ENCODE peak calls at places on chromosomes 13 and 19, in seven cellular contexts. E, O, W, D, R, H and Z are unnamed samples.

GRCh38 chr13:40192516-40193257 is 473.8 kb downstream of the FOXO1 start:
- DNase-seq in E (no peak), O (no peak), W (no peak), D (no peak), R (no peak), H (no peak), Z (no peak)

GRCh38 chr13:101527130-101527529 is 74.7 kb downstream of the ITGBL1 start:
- DNase-seq in E (no peak), O (no peak), W (no peak), D (no peak), R (no peak), H (peak), Z (no peak)

GRCh38 chr19:30052122-30053075 is 110.4 kb downstream of the URI1 start:
- DNase-seq in E (no peak), O (no peak), W (no peak), D (no peak), R (no peak), H (no peak), Z (no peak)

GRCh38 chr13:108154421-108154858 is 60.9 kb downstream of the LIG4 start:
- DNase-seq in E (no peak), O (peak), W (no peak), D (no peak), R (no peak), H (no peak), Z (no peak)

GRCh38 chr13:79457948-79458347 is 23.0 kb upstream of the NDFIP2 start:
- DNase-seq in E (no peak), O (peak), W (no peak), D (peak), R (peak), H (peak), Z (no peak)

GRCh38 chr13:21671793-21672680 is 1.2 kb downstream of the FGF9 start:
- DNase-seq in E (no peak), O (no peak), W (no peak), D (no peak), R (no peak), H (no peak), Z (no peak)

GRCh38 chr13:45325806-45326205 is 15.2 kb downstream of the TPT1 start:
- DNase-seq in E (no peak), O (peak), W (peak), D (peak), R (peak), H (peak), Z (no peak)

GRCh38 chr13:28339419-28339818 is 155.5 kb downstream of the FLT1 start:
- DNase-seq in E (no peak), O (peak), W (no peak), D (peak), R (peak), H (peak), Z (no peak)

GRCh38 chr13:102564564-102564963 is 32.2 kb upstream of the TPP2 start:
- DNase-seq in E (no peak), O (no peak), W (no peak), D (no peak), R (no peak), H (no peak), Z (no peak)

GRCh38 chr19:18733196-18733647 is 49.7 kb downstream of the CRTC1 start:
- DNase-seq in E (no peak), O (peak), W (peak), D (peak), R (peak), H (peak), Z (no peak)

GRCh38 chr13:39516140-39516539 is 86.9 kb downstream of the LHFPL6 start:
- DNase-seq in E (no peak), O (no peak), W (no peak), D (peak), R (no peak), H (no peak), Z (no peak)

GRCh38 chr19:13099073-13099999 is 3.3 kb downstream of the LYL1 start:
- DNase-seq in E (no peak), O (no peak), W (peak), D (no peak), R (no peak), H (no peak), Z (no peak)

GRCh38 chr19:12821761-12822160 is 12.6 kb downstream of the RTBDN start:
- DNase-seq in E (no peak), O (no peak), W (no peak), D (no peak), R (no peak), H (no peak), Z (no peak)

GRCh38 chr19:5358173-5358800 is 17.7 kb upstream of the PTPRS start:
- DNase-seq in E (no peak), O (peak), W (peak), D (peak), R (peak), H (peak), Z (no peak)

GRCh38 chr13:84418041-84418440 is 535.8 kb upstream of the SLITRK1 start:
- DNase-seq in E (no peak), O (no peak), W (no peak), D (no peak), R (no peak), H (no peak), Z (no peak)

GRCh38 chr13:48403151-48403631 is 9.7 kb downstream of the LPAR6 start:
- DNase-seq in E (no peak), O (peak), W (no peak), D (peak), R (peak), H (peak), Z (no peak)

GRCh38 chr13:73428706-73429105 is 369.9 kb downstream of the KLF5 start:
- DNase-seq in E (no peak), O (no peak), W (no peak), D (no peak), R (no peak), H (no peak), Z (no peak)

GRCh38 chr19:8585894-8586750 is 8.9 kb upstream of the MYO1F start:
- DNase-seq in E (no peak), O (peak), W (peak), D (peak), R (no peak), H (no peak), Z (no peak)

GRCh38 chr19:39195755-39196154 is 1.0 kb upstream of the NCCRP1 start:
- DNase-seq in E (no peak), O (no peak), W (no peak), D (no peak), R (no peak), H (no peak), Z (no peak)

GRCh38 chr13:112684041-112684440 is 5.8 kb upstream of the ATP11A start:
- DNase-seq in E (no peak), O (no peak), W (no peak), D (no peak), R (no peak), H (no peak), Z (no peak)

GRCh38 chr19:5103061-5103701 is 134.3 kb downstream of the KDM4B start:
- DNase-seq in E (no peak), O (no peak), W (peak), D (no peak), R (peak), H (peak), Z (no peak)

GRCh38 chr13:112118451-112119064 is 51.6 kb downstream of the SOX1 start:
- DNase-seq in E (no peak), O (no peak), W (no peak), D (no peak), R (no peak), H (no peak), Z (no peak)

GRCh38 chr13:105272660-105273631 is 1262.5 kb downstream of the EFNB2 start:
- DNase-seq in E (no peak), O (no peak), W (no peak), D (peak), R (no peak), H (no peak), Z (no peak)

GRCh38 chr13:28659611-28659970 is 661 bp downstream of the POMP start:
- DNase-seq in E (no peak), O (peak), W (no peak), D (peak), R (peak), H (peak), Z (no peak)

GRCh38 chr13:67230774-67231480 is 791 bp upstream of the PCDH9 start:
- DNase-seq in E (no peak), O (peak), W (peak), D (peak), R (peak), H (peak), Z (no peak)

GRCh38 chr19:17775245-17775927 is 19.6 kb upstream of the B3GNT3 start:
- DNase-seq in E (no peak), O (peak), W (peak), D (peak), R (peak), H (peak), Z (no peak)

GRCh38 chr19:13103961-13104847 is 1.5 kb upstream of the LYL1 start:
- DNase-seq in E (peak), O (no peak), W (peak), D (peak), R (no peak), H (no peak), Z (no peak)

GRCh38 chr19:7529246-7529600 is 6.3 kb upstream of the PNPLA6 start:
- DNase-seq in E (no peak), O (no peak), W (no peak), D (no peak), R (no peak), H (no peak), Z (no peak)

GRCh38 chr13:21557995-21558394 is 46.0 kb downstream of the MICU2 start:
- DNase-seq in E (no peak), O (peak), W (no peak), D (no peak), R (no peak), H (no peak), Z (no peak)

GRCh38 chr19:15198006-15198356 is 2.8 kb downstream of the NOTCH3 start:
- DNase-seq in E (no peak), O (no peak), W (no peak), D (no peak), R (no peak), H (no peak), Z (no peak)

GRCh38 chr19:15197275-15198005 is 3.4 kb downstream of the NOTCH3 start:
- DNase-seq in E (no peak), O (peak), W (no peak), D (no peak), R (no peak), H (peak), Z (no peak)

GRCh38 chr19:15199652-15200574 is 882 bp downstream of the NOTCH3 start:
- DNase-seq in E (no peak), O (no peak), W (peak), D (peak), R (no peak), H (peak), Z (no peak)

GRCh38 chr19:15200575-15201364 is at the start of gene NOTCH3:
- DNase-seq in E (no peak), O (no peak), W (no peak), D (peak), R (no peak), H (no peak), Z (no peak)

GRCh38 chr19:15199219-15199651 is 1.6 kb downstream of the NOTCH3 start:
- DNase-seq in E (no peak), O (no peak), W (no peak), D (no peak), R (no peak), H (no peak), Z (no peak)
- H3K4me3 ChIP-seq in E (peak), O (peak), W (peak), D (peak), R (peak), H (peak), Z (no peak)

GRCh38 chr19:43353606-43354304 is at the start of gene CD177:
- DNase-seq in E (no peak), O (no peak), W (no peak), D (no peak), R (no peak), H (no peak), Z (no peak)
- H3K4me3 ChIP-seq in E (no peak), O (no peak), W (peak), D (no peak), R (no peak), H (no peak), Z (no peak)

GRCh38 chr19:42303101-42303464 is 659 bp upstream of the PAFAH1B3 start:
- DNase-seq in E (no peak), O (no peak), W (no peak), D (no peak), R (no peak), H (no peak), Z (no peak)
- H3K4me3 ChIP-seq in E (peak), O (peak), W (peak), D (peak), R (peak), H (peak), Z (peak)

GRCh38 chr13:37736040-37736439 is 133.5 kb downstream of the TRPC4 start:
- DNase-seq in E (no peak), O (peak), W (no peak), D (no peak), R (no peak), H (no peak), Z (no peak)
- H3K4me3 ChIP-seq in E (no peak), O (no peak), W (no peak), D (no peak), R (no peak), H (no peak), Z (no peak)

GRCh38 chr19:34269081-34269480 is 14.7 kb downstream of the GARRE1 start:
- DNase-seq in E (no peak), O (no peak), W (peak), D (no peak), R (no peak), H (no peak), Z (no peak)

GRCh38 chr19:34273121-34273845 is 18.9 kb downstream of the GARRE1 start:
- DNase-seq in E (no peak), O (no peak), W (no peak), D (no peak), R (no peak), H (no peak), Z (no peak)

GRCh38 chr19:34265221-34265650 is 10.9 kb downstream of the GARRE1 start:
- DNase-seq in E (no peak), O (no peak), W (no peak), D (no peak), R (no peak), H (no peak), Z (no peak)

GRCh38 chr19:34269968-34270621 is 15.7 kb downstream of the GARRE1 start:
- DNase-seq in E (no peak), O (peak), W (no peak), D (peak), R (peak), H (peak), Z (peak)

DNA sequence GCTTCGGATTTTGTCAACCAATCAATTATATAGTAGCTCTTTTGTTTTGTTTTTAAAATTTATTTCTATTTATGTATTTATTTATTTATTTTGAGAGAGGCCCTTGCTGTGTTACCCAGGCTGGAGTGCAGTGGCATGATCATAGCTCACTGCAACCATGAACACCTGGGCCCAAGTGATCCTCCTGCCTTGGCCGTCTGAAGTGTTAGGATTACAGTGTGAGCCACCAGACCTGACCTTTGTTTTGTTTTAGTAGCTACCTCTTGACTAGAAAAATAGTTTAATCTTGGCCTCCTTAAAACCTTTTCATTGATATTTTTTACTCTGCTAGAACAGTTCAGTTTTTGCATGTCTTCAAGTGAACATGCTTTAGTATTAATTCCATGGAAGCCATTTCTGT is 15.1 kb downstream of the GARRE1 start:
- DNase-seq in E (no peak), O (no peak), W (no peak), D (no peak), R (no peak), H (no peak), Z (no peak)
- H3K4me3 ChIP-seq in E (peak), O (no peak), W (no peak), D (no peak), R (no peak), H (no peak), Z (peak)

GRCh38 chr13:113815151-113816058 is 48.5 kb downstream of the GAS6 start:
- DNase-seq in E (no peak), O (no peak), W (no peak), D (no peak), R (no peak), H (no peak), Z (peak)

GRCh38 chr13:113818700-113819295 is 45.1 kb downstream of the GAS6 start:
- DNase-seq in E (no peak), O (no peak), W (no peak), D (no peak), R (no peak), H (no peak), Z (no peak)

GRCh38 chr13:113816248-113816924 is 47.5 kb downstream of the GAS6 start:
- DNase-seq in E (no peak), O (no peak), W (no peak), D (no peak), R (no peak), H (peak), Z (no peak)

GRCh38 chr13:113817860-113818691 is 45.8 kb downstream of the GAS6 start:
- DNase-seq in E (no peak), O (no peak), W (no peak), D (no peak), R (no peak), H (no peak), Z (no peak)

DNA sequence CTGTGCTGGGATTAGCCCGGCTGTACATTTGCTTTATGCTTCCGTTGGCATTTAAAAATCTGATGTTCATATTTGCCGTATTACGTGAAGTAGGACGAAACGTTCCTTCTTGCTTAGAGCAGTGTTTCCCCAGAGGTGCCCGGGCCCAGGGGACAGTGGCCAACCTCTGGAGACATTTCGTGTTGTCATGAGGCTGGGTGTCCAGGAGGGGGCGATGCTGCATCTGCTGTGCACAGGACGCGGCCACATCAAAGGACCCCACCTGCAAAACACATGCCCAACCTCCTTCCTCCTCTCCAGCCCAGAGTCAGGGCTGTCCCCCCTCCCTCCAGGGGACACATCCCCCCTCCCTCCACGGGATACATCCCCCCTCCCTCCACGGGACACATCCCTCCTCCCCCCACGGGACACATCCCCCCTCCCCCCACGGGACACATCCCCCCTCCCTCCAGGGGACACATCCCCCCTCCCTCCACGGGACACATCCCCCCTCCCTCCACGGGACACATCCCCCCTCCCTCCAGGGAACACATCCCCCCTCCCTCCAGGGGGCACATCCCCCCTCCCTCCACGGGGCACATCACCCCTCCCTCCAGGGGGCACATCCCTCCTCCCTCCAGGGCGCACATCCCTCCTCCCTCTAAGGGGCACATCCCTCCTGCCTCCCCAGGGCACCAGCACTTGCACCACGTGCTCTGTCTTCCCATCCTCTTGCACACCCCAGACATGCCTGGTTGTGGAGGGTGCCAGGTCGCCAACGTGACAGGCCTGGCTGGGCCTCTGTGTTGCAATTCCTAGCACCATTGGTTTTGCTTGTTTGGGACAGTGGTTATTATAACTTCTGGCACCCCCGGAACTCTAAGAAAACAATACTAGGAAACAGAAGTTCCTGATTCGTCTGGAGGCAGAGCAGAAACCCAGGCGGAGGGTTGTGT is 46.7 kb downstream of the GAS6 start:
- DNase-seq in E (peak), O (peak), W (peak), D (peak), R (peak), H (peak), Z (peak)
- H3K4me3 ChIP-seq in E (no peak), O (no peak), W (no peak), D (no peak), R (no peak), H (no peak), Z (peak)

DNA sequence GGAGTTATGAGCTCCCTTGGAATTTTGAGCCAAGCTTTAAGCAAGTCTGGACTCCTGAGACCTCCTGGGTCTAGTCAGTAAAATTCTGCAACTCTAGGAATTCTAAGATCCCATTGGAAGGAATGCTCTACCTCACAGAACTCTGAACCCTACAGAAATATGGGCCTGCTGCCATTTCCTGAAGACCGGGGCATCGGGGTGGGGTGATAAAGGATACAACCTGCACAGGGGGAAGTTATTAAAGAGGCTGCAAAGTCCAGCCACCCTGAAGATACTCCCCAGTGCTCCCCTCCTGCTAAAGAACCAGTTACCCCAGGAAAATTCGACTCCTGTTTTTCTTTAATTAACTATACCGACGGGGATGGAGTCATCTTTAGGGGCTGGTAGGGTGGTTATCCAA is 2.4 kb upstream of the PPP1R37 start:
- DNase-seq in E (no peak), O (no peak), W (no peak), D (no peak), R (no peak), H (no peak), Z (no peak)
- H3K4me3 ChIP-seq in E (peak), O (peak), W (peak), D (peak), R (peak), H (no peak), Z (no peak)